ENCODE peak calls at places on chromosome 11, in seven cellular contexts. G, P, O, I, M, Y and J are unnamed samples.
A peak's percentile ranks its signal among the peaks of the same experiment; 100 is the strongest.

GRCh38 chr11:45204761-45205160 is 58.3 kb downstream of the PRDM11 start:
- DNase-seq in Y (no peak), M (no peak), O (no peak), I (peak; percentile 60), P (no peak), G (no peak), J (no peak)

GRCh38 chr11:66076561-66076960 is 6.5 kb downstream of the PACS1 start:
- DNase-seq in O (no peak), P (peak; percentile 49), M (no peak), Y (peak; percentile 41), G (no peak), I (no peak), J (no peak)

GRCh38 chr11:33912405-33913361 is 20.8 kb upstream of the LMO2 start:
- DNase-seq in G (no peak), P (no peak), M (no peak), O (peak; percentile 75), Y (no peak), I (peak; percentile 51), J (no peak)

GRCh38 chr11:15468471-15468870 is 353.7 kb downstream of the INSC start:
- DNase-seq in P (no peak), M (no peak), G (no peak), O (no peak), I (no peak), Y (no peak), J (no peak)

GRCh38 chr11:65911682-65912568 is 6.9 kb downstream of the C11orf68 start:
- DNase-seq in M (no peak), G (no peak), O (no peak), Y (no peak), P (no peak), I (peak; percentile 87), J (no peak)

GRCh38 chr11:14905104-14906033 is 13.3 kb upstream of the CYP2R1 start:
- DNase-seq in P (peak; percentile 77), Y (peak; percentile 62), I (peak; percentile 86), O (no peak), M (peak; percentile 78), G (peak; percentile 88), J (no peak)

GRCh38 chr11:14672635-14673034 is 29.0 kb downstream of the PDE3B start:
- DNase-seq in I (no peak), O (peak; percentile 12), Y (no peak), G (no peak), P (no peak), M (no peak), J (no peak)

GRCh38 chr11:65578667-65579066 is 2.8 kb downstream of the EHBP1L1 start:
- DNase-seq in M (no peak), Y (no peak), O (no peak), G (no peak), P (no peak), I (no peak), J (no peak)

GRCh38 chr11:130728185-130729160 is 187.8 kb downstream of the SNX19 start:
- DNase-seq in M (no peak), I (no peak), O (no peak), P (no peak), G (no peak), Y (no peak), J (no peak)

GRCh38 chr11:95596011-95596489 is 193.5 kb downstream of the FAM76B start:
- DNase-seq in I (peak; percentile 3), Y (no peak), P (no peak), O (peak; percentile 43), G (no peak), M (no peak), J (no peak)

GRCh38 chr11:112012877-112013276 is 12.3 kb upstream of the DLAT start:
- DNase-seq in Y (no peak), P (no peak), O (no peak), I (peak; percentile 6), M (no peak), G (no peak), J (no peak)

GRCh38 chr11:69837791-69838190 is 18.6 kb upstream of the FGF3 start:
- DNase-seq in O (no peak), I (no peak), G (no peak), M (no peak), P (no peak), Y (peak; percentile 9), J (no peak)

GRCh38 chr11:36131719-36132349 is 157.4 kb downstream of the COMMD9 start:
- DNase-seq in I (peak; percentile 78), P (no peak), G (peak; percentile 26), Y (peak; percentile 49), O (no peak), M (no peak), J (peak; percentile 40)

GRCh38 chr11:3087821-3088800 is 30.9 kb upstream of the CARS1 start:
- DNase-seq in M (no peak), G (no peak), P (no peak), Y (no peak), I (no peak), O (no peak), J (no peak)

GRCh38 chr11:116517077-116517476 is 255.7 kb downstream of the BUD13 start:
- DNase-seq in M (no peak), G (no peak), O (no peak), P (no peak), Y (peak; percentile 20), I (no peak), J (no peak)

GRCh38 chr11:67466367-67466766 is 2.7 kb downstream of the TMEM134 start:
- DNase-seq in Y (no peak), I (no peak), P (no peak), G (peak; percentile 52), M (no peak), O (no peak), J (no peak)

GRCh38 chr11:10379433-10379832 is 74.6 kb downstream of the ADM start:
- DNase-seq in O (no peak), Y (no peak), M (no peak), G (no peak), P (no peak), I (no peak), J (no peak)

GRCh38 chr11:81224396-81224795 is 1509.3 kb downstream of the FAM181B start:
- DNase-seq in Y (no peak), G (no peak), P (no peak), M (no peak), I (no peak), O (no peak), J (no peak)

GRCh38 chr11:117172678-117173421 is 5.7 kb upstream of the SIDT2 start:
- DNase-seq in G (no peak), P (no peak), Y (no peak), I (no peak), M (no peak), O (no peak), J (no peak)

GRCh38 chr11:2869561-2870427 is 15.8 kb downstream of the CDKN1C start:
- DNase-seq in P (no peak), G (no peak), I (no peak), O (no peak), Y (no peak), M (no peak), J (no peak)

GRCh38 chr11:105368711-105369110 is 229.1 kb upstream of the CARD18 start:
- DNase-seq in P (no peak), O (no peak), I (no peak), M (no peak), Y (no peak), G (no peak), J (no peak)

GRCh38 chr11:117058761-117059233 is 39.4 kb downstream of the SIK3 start:
- DNase-seq in Y (no peak), M (no peak), G (no peak), I (peak; percentile 76), O (no peak), P (no peak), J (no peak)

GRCh38 chr11:100681064-100681502 is 6.0 kb upstream of the ARHGAP42 start:
- DNase-seq in P (peak; percentile 64), M (peak; percentile 21), I (peak; percentile 71), Y (no peak), G (no peak), O (peak; percentile 85), J (no peak)

GRCh38 chr11:7019500-7020182 is 505 bp downstream of the ZNF214 start:
- DNase-seq in P (peak; percentile 58), M (no peak), Y (peak; percentile 47), I (peak; percentile 46), G (peak; percentile 32), O (no peak), J (no peak)

GRCh38 chr11:22830082-22830414 is 447 bp upstream of the SVIP start:
- DNase-seq in O (no peak), Y (no peak), I (no peak), G (no peak), M (no peak), P (no peak), J (no peak)

GRCh38 chr11:66015936-66016792 is 4.4 kb downstream of the CST6 start:
- DNase-seq in O (no peak), Y (no peak), I (no peak), G (no peak), M (no peak), P (no peak), J (no peak)

GRCh38 chr11:1854949-1855885 is 2.3 kb downstream of the LSP1 start:
- DNase-seq in O (no peak), P (no peak), Y (no peak), M (no peak), I (no peak), G (peak; percentile 23), J (no peak)
- H3K27ac ChIP-seq in O (no peak overlapping the region), P (no peak overlapping the region), Y (no peak overlapping the region), M (peak overlapping the region; percentile 74), I (no peak overlapping the region), G (no peak overlapping the region), J (no peak overlapping the region)

GRCh38 chr11:114042234-114042633 is 17.3 kb upstream of the ZBTB16 start:
- DNase-seq in I (no peak), M (no peak), P (no peak), G (no peak), Y (no peak), O (no peak), J (no peak)
- H3K27ac ChIP-seq in I (no peak overlapping the region), M (no peak overlapping the region), P (no peak overlapping the region), G (no peak overlapping the region), Y (no peak overlapping the region), O (no peak overlapping the region), J (no peak overlapping the region)

GRCh38 chr11:58059011-58059358 is 28.2 kb downstream of the OR6Q1 start:
- DNase-seq in G (no peak), O (peak; percentile 57), I (peak; percentile 96), Y (no peak), M (no peak), P (no peak), J (no peak)
- H3K27ac ChIP-seq in G (peak overlapping the region; percentile 77), O (peak overlapping the region; percentile 95), I (peak overlapping the region; percentile 34), Y (no peak overlapping the region), M (no peak overlapping the region), P (peak overlapping the region; percentile 65), J (no peak overlapping the region)

GRCh38 chr11:131975624-131976420 is 605.4 kb downstream of the NTM start:
- DNase-seq in P (no peak), M (no peak), O (no peak), G (no peak), I (no peak), Y (no peak), J (no peak)

GRCh38 chr11:131978351-131978750 is 607.9 kb downstream of the NTM start:
- DNase-seq in O (no peak), I (peak; percentile 67), Y (no peak), G (no peak), M (no peak), P (no peak), J (no peak)

GRCh38 chr11:131979364-131979763 is 608.9 kb downstream of the NTM start:
- DNase-seq in O (no peak), G (no peak), Y (no peak), P (no peak), M (no peak), I (no peak), J (no peak)

GRCh38 chr11:131977231-131977630 is 606.8 kb downstream of the NTM start:
- DNase-seq in I (peak; percentile 85), O (peak; percentile 77), Y (no peak), G (no peak), P (no peak), M (no peak), J (no peak)

GRCh38 chr11:131977854-131978253 is 607.4 kb downstream of the NTM start:
- DNase-seq in M (no peak), P (no peak), I (peak; percentile 86), O (no peak), G (no peak), Y (no peak), J (no peak)
- H3K27ac ChIP-seq in M (no peak overlapping the region), P (no peak overlapping the region), I (no peak overlapping the region), O (peak overlapping the region; percentile 80), G (no peak overlapping the region), Y (no peak overlapping the region), J (no peak overlapping the region)